ENCODE peak calls at places on chromosomes 1 and 21, in five cellular contexts. N is H1; A is testis; T is CD8-positive, alpha-beta T cell; M is prostate gland. B is an unnamed sample.

GRCh38 chr1:210770396-210770984 is 363.5 kb downstream of the KCNH1 start:
- DNase-seq in T (no peak), M (no peak), N (no peak), A (no peak), B (no peak)

GRCh38 chr1:42157667-42158066 is 4.5 kb downstream of the GUCA2B start:
- DNase-seq in A (no peak), T (no peak), N (no peak), M (no peak), B (no peak)

GRCh38 chr21:35943752-35944151 is 116.6 kb downstream of the SETD4 start:
- DNase-seq in N (no peak), M (no peak), T (no peak), A (no peak), B (peak; percentile 9)

GRCh38 chr1:18633428-18634155 is 2.9 kb downstream of the PAX7 start:
- DNase-seq in T (no peak), M (no peak), N (no peak), A (no peak), B (no peak)

GRCh38 chr1:149936076-149936991 is at the start of gene MTMR11:
- DNase-seq in M (peak; percentile 32), A (peak; percentile 76), T (no peak), N (no peak), B (peak; percentile 60)

GRCh38 chr1:28507247-28507645 is 1.4 kb downstream of the RCC1 start:
- DNase-seq in M (no peak), T (no peak), N (no peak), A (no peak), B (no peak)

GRCh38 chr1:152398812-152399698 is 15.0 kb downstream of the CRNN start:
- DNase-seq in N (no peak), A (no peak), T (no peak), M (no peak), B (no peak)

GRCh38 chr1:113830039-113830438 is 17.8 kb upstream of the RSBN1 start:
- DNase-seq in A (no peak), M (no peak), T (no peak), N (no peak), B (no peak)

GRCh38 chr1:237677979-237678378 is 212.7 kb downstream of the ZP4 start:
- DNase-seq in T (no peak), A (no peak), M (no peak), N (no peak), B (no peak)

GRCh38 chr1:175824079-175824478 is 80.7 kb upstream of the TNR start:
- DNase-seq in M (no peak), N (peak; percentile 50), A (peak; percentile 62), T (no peak), B (no peak)

GRCh38 chr1:169595764-169596711 is 9.8 kb upstream of the F5 start:
- DNase-seq in A (peak; percentile 18), T (no peak), N (no peak), M (no peak), B (no peak)

GRCh38 chr1:110083453-110084225 is 13.2 kb upstream of the ALX3 start:
- DNase-seq in N (no peak), T (no peak), M (no peak), A (no peak), B (no peak)

GRCh38 chr1:114956570-114956969 is 73.1 kb upstream of the TSHB start:
- DNase-seq in T (no peak), M (no peak), N (peak; percentile 9), A (peak; percentile 64), B (no peak)

GRCh38 chr1:168333562-168334256 is 53.0 kb downstream of the TBX19 start:
- DNase-seq in A (no peak), N (no peak), M (no peak), T (no peak), B (no peak)

GRCh38 chr1:92736395-92736794 is 48.5 kb downstream of the EVI5 start:
- DNase-seq in T (no peak), M (no peak), A (peak; percentile 29), N (no peak), B (no peak)

GRCh38 chr1:66262233-66262632 is 271.7 kb upstream of the SGIP1 start:
- DNase-seq in T (no peak), M (peak; percentile 80), N (no peak), A (no peak), B (no peak)

GRCh38 chr1:84635261-84635848 is 54.9 kb downstream of the SSX2IP start:
- DNase-seq in T (no peak), N (no peak), M (no peak), A (no peak), B (no peak)

GRCh38 chr1:96236156-96236739 is 485.3 kb upstream of the PTBP2 start:
- DNase-seq in T (no peak), N (no peak), M (peak; percentile 12), A (peak; percentile 61), B (no peak)

GRCh38 chr1:151990856-151991198 is 2.8 kb downstream of the S100A10 start:
- DNase-seq in N (no peak), M (peak; percentile 79), T (no peak), A (peak; percentile 72), B (no peak)

GRCh38 chr1:104466068-104466467 is 716.4 kb downstream of the AMY1C start:
- DNase-seq in M (no peak), A (no peak), N (no peak), T (no peak), B (no peak)

GRCh38 chr1:37265786-37266667 is 208.4 kb upstream of the ZC3H12A start:
- DNase-seq in M (no peak), N (no peak), A (no peak), T (no peak), B (no peak)

GRCh38 chr1:5911157-5911556 is 81.1 kb downstream of the NPHP4 start:
- DNase-seq in T (no peak), N (no peak), A (no peak), M (no peak), B (no peak)

GRCh38 chr1:78617615-78618026 is 2.6 kb upstream of the IFI44L start:
- DNase-seq in A (peak; percentile 87), M (peak; percentile 71), T (peak; percentile 32), N (peak; percentile 13), B (peak; percentile 75)

GRCh38 chr1:17207540-17207939 is 2.6 kb downstream of the PADI1 start:
- DNase-seq in A (no peak), T (no peak), M (no peak), N (no peak), B (no peak)

GRCh38 chr1:235533476-235534168 is 29.4 kb upstream of the B3GALNT2 start:
- DNase-seq in N (no peak), A (no peak), M (no peak), T (no peak), B (no peak)

GRCh38 chr1:16249838-16250241 is 12.9 kb upstream of the CPLANE2 start:
- DNase-seq in T (no peak), M (peak; percentile 23), N (no peak), A (peak; percentile 64), B (peak; percentile 88)

GRCh38 chr1:21496886-21497285 is 12.3 kb upstream of the ALPL start:
- DNase-seq in A (no peak), T (no peak), M (no peak), N (no peak), B (no peak)
- H3K4me1 ChIP-seq in A (no peaks in the 10 kb centered on the region), T (no peaks in the 10 kb centered on the region), M (no peaks in the 10 kb centered on the region), N (peaks cover 8% of the 10 kb centered on the region), B (no peaks in the 10 kb centered on the region)

DNA sequence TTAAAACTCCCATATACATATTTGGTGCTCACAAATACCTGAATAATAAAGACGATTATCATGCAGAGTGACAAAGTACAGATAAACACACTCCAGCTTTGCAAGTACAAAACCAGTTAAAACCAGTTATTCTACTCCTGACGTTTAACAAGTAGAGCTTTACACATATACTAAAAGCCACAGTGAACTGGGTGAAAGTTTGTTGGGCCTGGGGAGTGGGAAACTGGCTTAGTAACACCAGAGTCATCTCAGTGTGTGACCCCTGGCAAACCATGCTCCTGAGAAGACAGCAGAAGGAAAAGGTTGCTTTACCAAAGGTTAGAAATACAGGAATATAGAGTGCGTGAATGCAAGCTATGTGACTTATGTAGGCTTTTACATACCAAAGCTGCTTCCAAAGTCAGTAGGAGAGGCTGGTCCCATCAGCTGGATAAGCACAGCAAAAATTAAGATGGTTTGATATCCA is 148.1 kb downstream of the NRIP1 start:
- DNase-seq in N (no peak), M (no peak), A (no peak), T (no peak), B (no peak)
- H3K27ac ChIP-seq in N (peak overlapping the region; percentile 85), M (peak overlapping the region; percentile 45), A (no peak overlapping the region), T (no peak overlapping the region), B (no peak overlapping the region)

DNA sequence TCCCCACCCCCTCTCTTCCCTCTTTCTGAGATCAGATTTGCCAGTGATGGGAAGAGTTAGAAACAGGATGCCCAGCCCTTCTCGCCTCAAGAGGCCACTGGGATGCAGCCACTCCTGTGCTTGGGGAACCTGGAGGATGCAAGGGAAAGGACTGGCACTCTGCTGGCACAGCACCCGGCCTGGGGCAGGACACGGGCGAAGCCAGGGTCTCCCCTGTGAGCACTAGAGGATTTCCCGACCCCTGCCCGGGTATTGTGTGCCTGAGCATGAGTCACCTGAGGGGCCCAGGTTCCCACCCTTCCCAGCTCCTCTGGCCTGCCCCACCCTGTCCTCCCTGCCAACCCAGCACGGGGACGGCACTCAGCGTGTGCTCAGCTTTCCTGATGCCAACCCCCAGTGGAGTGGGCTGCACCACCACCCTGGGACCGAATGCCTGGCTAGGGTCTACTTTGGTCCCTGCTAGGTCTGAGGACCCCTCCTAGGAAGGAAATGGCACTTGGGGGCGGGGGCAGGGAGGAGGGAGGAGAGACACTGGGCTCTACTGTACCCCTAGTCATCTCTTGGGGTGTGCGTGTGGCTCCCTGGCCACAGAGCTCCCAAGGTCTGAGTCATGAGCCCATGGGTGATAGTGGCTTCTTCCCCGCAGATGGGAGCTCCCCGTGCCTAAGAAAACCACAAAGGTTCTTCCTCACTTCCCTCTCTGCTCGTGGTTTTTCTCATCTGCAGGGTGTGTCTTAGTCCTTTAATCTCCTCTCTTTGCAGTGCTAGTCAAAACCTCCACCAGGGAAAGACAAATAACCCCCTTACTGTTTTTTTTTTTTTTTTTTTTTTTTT is 12.4 kb downstream of the LMNA start:
- DNase-seq in N (no peak), T (peak; percentile 64), A (peak; percentile 49), M (no peak), B (peak; percentile 82)
- H3K4me1 ChIP-seq in N (peaks cover 11% of the 10 kb centered on the region), T (peaks cover 55% of the 10 kb centered on the region), A (peaks cover 88% of the 10 kb centered on the region), M (peaks cover 50% of the 10 kb centered on the region), B (no peaks in the 10 kb centered on the region)

DNA sequence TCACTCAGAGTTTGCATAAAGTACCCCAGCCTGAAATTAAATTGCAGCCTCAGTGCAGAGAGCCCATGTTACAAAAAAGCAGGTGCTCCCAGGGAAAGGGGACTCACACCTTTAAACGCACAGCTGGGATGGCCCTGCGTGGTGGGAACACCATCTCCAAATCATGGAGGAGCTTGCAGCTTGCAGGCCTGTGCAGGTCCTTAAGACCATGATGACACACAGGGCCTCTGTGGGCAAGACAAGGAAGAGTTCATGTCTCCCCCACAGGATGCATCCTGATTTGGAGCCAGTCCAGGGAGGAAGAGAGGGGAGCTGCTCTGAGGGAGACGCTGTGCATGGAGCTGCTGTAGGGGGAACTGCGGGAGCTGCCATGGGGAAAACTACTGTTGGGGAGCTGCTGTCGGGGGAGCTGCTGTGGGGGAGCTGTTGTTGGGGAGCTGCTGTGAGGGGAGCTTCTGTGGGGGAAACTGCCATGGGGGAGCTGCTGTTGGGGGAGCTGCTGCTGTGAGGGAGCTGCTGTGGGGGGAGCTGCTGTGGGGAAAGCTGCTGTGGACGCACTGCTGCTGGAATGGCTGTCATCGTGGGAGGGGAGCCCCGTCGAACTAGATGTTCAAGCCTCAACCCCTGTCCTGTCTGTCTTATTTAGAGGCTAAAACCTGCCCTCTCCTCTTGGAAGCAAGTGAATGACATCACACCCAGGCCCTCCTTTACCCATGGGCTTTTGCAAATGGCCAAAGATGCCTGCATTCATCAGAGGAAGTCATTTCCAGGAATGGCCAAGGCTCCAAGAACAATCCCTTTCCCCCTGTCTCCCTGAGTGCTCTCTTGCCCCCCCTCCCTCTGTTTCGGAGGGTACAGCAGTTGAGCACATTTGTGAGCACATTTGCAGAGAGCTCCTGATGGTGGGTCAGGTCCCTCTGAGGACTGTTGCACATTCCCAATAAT is 113.8 kb downstream of the MATN1 start:
- DNase-seq in A (no peak), T (no peak), N (no peak), M (no peak), B (no peak)
- H3K27ac ChIP-seq in A (no peak overlapping the region), T (no peak overlapping the region), N (no peak overlapping the region), M (no peak overlapping the region), B (no peak overlapping the region)

GRCh38 chr1:88180449-88181108 is 503.5 kb upstream of the PKN2 start:
- DNase-seq in N (peak; percentile 78), M (peak; percentile 38), A (peak; percentile 77), T (peak; percentile 27), B (peak; percentile 64)
- H3K4me1 ChIP-seq in N (no peaks in the 10 kb centered on the region), M (no peaks in the 10 kb centered on the region), A (no peaks in the 10 kb centered on the region), T (no peaks in the 10 kb centered on the region), B (no peaks in the 10 kb centered on the region)